ENCODE peak calls at places on chromosome 13, in four cellular contexts. M is H1, D is K562, A is GM12878. O is an unnamed sample.

GRCh38 chr13:21674271-21675009 is 3.6 kb downstream of the FGF9 start:
- DNase-seq in M (peak), D (peak), A (no peak), O (no peak)

GRCh38 chr13:47277774-47278173 is 380.9 kb upstream of the HTR2A start:
- DNase-seq in M (no peak), D (no peak), A (no peak), O (no peak)

GRCh38 chr13:70580825-70581224 is 472.6 kb upstream of the KLHL1 start:
- DNase-seq in M (no peak), D (no peak), A (no peak), O (no peak)

GRCh38 chr13:25203256-25203794 is 31.2 kb upstream of the AMER2 start:
- DNase-seq in M (no peak), D (no peak), A (no peak), O (no peak)

GRCh38 chr13:67277581-67277980 is 47.4 kb upstream of the PCDH9 start:
- DNase-seq in M (no peak), D (no peak), A (no peak), O (no peak)

GRCh38 chr13:111846396-111847174 is 220.4 kb upstream of the SOX1 start:
- DNase-seq in M (peak), D (no peak), A (no peak), O (no peak)

GRCh38 chr13:34258646-34259386 is 440.9 kb downstream of the RFC3 start:
- DNase-seq in M (no peak), D (no peak), A (no peak), O (no peak)

GRCh38 chr13:20567881-20568528 is 1.0 kb downstream of the IFT88 start:
- DNase-seq in M (no peak), D (no peak), A (no peak), O (no peak)

GRCh38 chr13:40379794-40380608 is 286.4 kb downstream of the FOXO1 start:
- DNase-seq in M (peak), D (no peak), A (no peak), O (no peak)

GRCh38 chr13:101397742-101398141 is 18.6 kb downstream of the NALCN start:
- DNase-seq in M (no peak), D (no peak), A (no peak), O (no peak)

GRCh38 chr13:113928701-113929627 is 44.9 kb downstream of the C13orf46 start:
- DNase-seq in M (no peak), D (no peak), A (no peak), O (no peak)

GRCh38 chr13:76992548-76993001 is 694 bp downstream of the CLN5 start:
- DNase-seq in M (no peak), D (no peak), A (no peak), O (no peak)

GRCh38 chr13:96029002-96029401 is 24.2 kb downstream of the UGGT2 start:
- DNase-seq in M (no peak), D (no peak), A (no peak), O (no peak)

GRCh38 chr13:30473675-30474074 is 7.9 kb upstream of the HMGB1 start:
- DNase-seq in M (no peak), D (no peak), A (no peak), O (no peak)

GRCh38 chr13:96294930-96295657 is 205.2 kb downstream of the HS6ST3 start:
- DNase-seq in M (no peak), D (no peak), A (no peak), O (no peak)

GRCh38 chr13:33186851-33187250 is 98.7 kb downstream of the STARD13 start:
- DNase-seq in M (no peak), D (no peak), A (no peak), O (no peak)

GRCh38 chr13:23628765-23629565 is 58.8 kb downstream of the TNFRSF19 start:
- DNase-seq in M (no peak), D (no peak), A (no peak), O (no peak)

GRCh38 chr13:51134763-51135365 is 23.8 kb upstream of the C13orf42 start:
- DNase-seq in M (peak), D (no peak), A (no peak), O (no peak)

GRCh38 chr13:110310541-110311491 is 3.7 kb downstream of the COL4A2 start:
- DNase-seq in M (no peak), D (no peak), A (no peak), O (no peak)

GRCh38 chr13:100394005-100394695 is 194.4 kb downstream of the GGACT start:
- DNase-seq in M (no peak), D (no peak), A (peak), O (no peak)

GRCh38 chr13:102724923-102725322 is 30.1 kb upstream of the METTL21C start:
- DNase-seq in M (no peak), D (no peak), A (no peak), O (peak)

GRCh38 chr13:110347535-110348308 is 40.6 kb downstream of the COL4A2 start:
- DNase-seq in M (no peak), D (no peak), A (no peak), O (peak)

GRCh38 chr13:27171244-27171829 is at the start of gene USP12:
- DNase-seq in M (peak), D (peak), A (no peak), O (no peak)

GRCh38 chr13:41500501-41500900 is 43.2 kb downstream of the RGCC start:
- DNase-seq in M (no peak), D (no peak), A (no peak), O (no peak)

GRCh38 chr13:51729853-51730553 is 74.0 kb downstream of the DHRS12 start:
- DNase-seq in M (no peak), D (no peak), A (no peak), O (peak)

GRCh38 chr13:98848736-98849135 is 96.3 kb upstream of the SLC15A1 start:
- DNase-seq in M (no peak), D (no peak), A (no peak), O (no peak)

GRCh38 chr13:36193151-36193855 is 21.1 kb downstream of the SOHLH2 start:
- DNase-seq in M (no peak), D (no peak), A (no peak), O (no peak)

GRCh38 chr13:114248011-114248410 is 13.3 kb downstream of the CDC16 start:
- DNase-seq in M (no peak), D (no peak), A (no peak), O (no peak)

GRCh38 chr13:40192516-40193257 is 473.8 kb downstream of the FOXO1 start:
- DNase-seq in M (no peak), D (no peak), A (no peak), O (no peak)

GRCh38 chr13:100148422-100148821 is 59.5 kb downstream of the PCCA start:
- DNase-seq in M (no peak), D (no peak), A (no peak), O (no peak)

GRCh38 chr13:75299206-75299605 is 182.8 kb downstream of the TBC1D4 start:
- DNase-seq in M (no peak), D (no peak), A (no peak), O (no peak)

GRCh38 chr13:79481685-79482052 is 714 bp downstream of the NDFIP2 start:
- DNase-seq in M (no peak), D (peak), A (no peak), O (no peak)
- TF ChIP-seq JUND in M (no peak), D (no peak), A (no peak), O (no peak)

GRCh38 chr13:85417807-85418206 is 381.4 kb downstream of the SLITRK6 start:
- DNase-seq in M (no peak), D (no peak), A (no peak), O (no peak)

GRCh38 chr13:85408415-85408814 is 390.8 kb downstream of the SLITRK6 start:
- DNase-seq in M (no peak), D (no peak), A (no peak), O (no peak)

GRCh38 chr13:85412448-85412847 is 386.8 kb downstream of the SLITRK6 start:
- DNase-seq in M (no peak), D (no peak), A (no peak), O (no peak)

GRCh38 chr13:85411608-85412007 is 387.6 kb downstream of the SLITRK6 start:
- DNase-seq in M (no peak), D (no peak), A (no peak), O (no peak)

GRCh38 chr13:85413664-85414063 is 385.6 kb downstream of the SLITRK6 start:
- DNase-seq in M (no peak), D (no peak), A (no peak), O (no peak)
- H3K4me2 ChIP-seq in M (no peak), D (no peak), A (no peak), O (no peak)

GRCh38 chr13:44322928-44323327 is 50.7 kb upstream of the SERP2 start:
- DNase-seq in M (no peak), D (no peak), A (no peak), O (no peak)
- TF ChIP-seq CBX5 in M (no peak), D (no peak), A (no peak), O (no peak)

DNA sequence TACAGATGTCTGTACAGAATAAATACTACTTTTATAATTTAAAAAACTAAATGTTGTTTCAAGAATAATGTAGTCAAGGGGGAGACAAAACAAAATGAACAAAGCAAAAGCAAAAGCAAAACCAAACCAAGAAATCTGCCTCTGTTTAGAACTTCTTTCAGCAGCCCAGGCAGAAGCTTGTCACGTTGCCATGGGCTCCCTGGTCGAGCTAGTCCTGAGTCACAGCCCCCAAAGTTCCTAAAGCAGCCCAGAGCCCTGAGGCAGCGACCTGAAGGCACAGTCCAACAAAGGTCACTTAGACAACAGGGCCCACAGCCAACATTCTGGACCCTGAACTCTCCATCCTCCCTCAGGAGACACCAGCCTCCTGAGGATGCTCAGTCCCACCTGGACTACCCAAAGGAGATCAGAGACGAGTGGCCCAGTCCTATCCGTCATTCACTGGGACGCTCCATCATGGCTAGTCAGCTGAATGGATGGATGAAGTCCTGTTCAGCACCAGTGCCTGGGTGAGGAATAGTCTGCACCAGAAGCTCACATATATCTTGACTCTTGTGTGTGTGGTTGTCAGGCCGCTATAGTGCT is 41.7 kb downstream of the SIAH3 start:
- DNase-seq in M (no peak), D (no peak), A (no peak), O (no peak)
- TF ChIP-seq JUND in M (no peak), D (no peak), A (no peak), O (no peak)

GRCh38 chr13:42819712-42820111 is 38.3 kb downstream of the FAM216B start:
- DNase-seq in M (no peak), D (no peak), A (no peak), O (no peak)
- H3K4me2 ChIP-seq in M (no peak), D (no peak), A (no peak), O (no peak)

GRCh38 chr13:38418286-38418685 is 68.6 kb downstream of the UFM1 start:
- DNase-seq in M (no peak), D (no peak), A (no peak), O (no peak)
- TF ChIP-seq CBX5 in M (no peak), D (no peak), A (no peak), O (no peak)

O was measured in HepG2.